ENCODE peak calls at places on chromosome 18, in four cellular contexts. I is neural crest cell; G is stimulated activated CD4-positive, alpha-beta T cell treated with anti-CD3 and anti-CD28 coated beads, TNF-alpha, amount 100 ng/mL, for 4 hours; M is NCI-H2029 treated with DMSO at 0.1 percent for 48 hours. H is an unnamed sample.

GRCh38 chr18:30787410-30787809 is 255.1 kb downstream of the DSC3 start:
- DNase-seq in I (no peak), G (no peak), M (no peak), H (no peak)

GRCh38 chr18:23340661-23341060 is 112.4 kb upstream of the RIOK3 start:
- DNase-seq in G (no peak), I (no peak), M (no peak), H (no peak)

GRCh38 chr18:77129150-77129551 is 3.4 kb downstream of the MBP start:
- DNase-seq in I (no peak), G (no peak), M (no peak), H (no peak)

GRCh38 chr18:48547456-48548403 is 8.9 kb downstream of the CTIF start:
- DNase-seq in I (no peak), G (no peak), M (no peak), H (no peak)

GRCh38 chr18:79577451-79578395 is 101.9 kb upstream of the CTDP1 start:
- DNase-seq in M (no peak), G (no peak), I (no peak), H (no peak)

GRCh38 chr18:76421291-76422078 is 73.6 kb downstream of the ZNF516 start:
- DNase-seq in G (no peak), M (no peak), I (no peak), H (no peak)

GRCh38 chr18:4433762-4434161 is 21.3 kb downstream of the DLGAP1 start:
- DNase-seq in G (no peak), I (no peak), M (no peak), H (no peak)

GRCh38 chr18:41378628-41379027 is 576.4 kb upstream of the PIK3C3 start:
- DNase-seq in G (no peak), M (no peak), I (no peak), H (no peak)

GRCh38 chr18:47215554-47216138 is 35.8 kb downstream of the SKOR2 start:
- DNase-seq in M (no peak), G (no peak), I (peak), H (no peak)

H was measured in iPS DF 19.7.